ENCODE peak calls at places on chromosomes 3 and 15, in nine cellular contexts. E, Y, M, G, K, B, Q, U and N are unnamed samples.

GRCh38 chr15:51132384-51133139 is 37.9 kb upstream of the TNFAIP8L3 start:
- DNase-seq in E (no peak), B (peak; percentile 14), K (no peak), M (peak; percentile 6), Q (no peak), G (no peak), Y (peak; percentile 43), U (peak; percentile 61), N (peak; percentile 59)

GRCh38 chr3:28267984-28268849 is 26.8 kb downstream of the CMC1 start:
- DNase-seq in K (no peak), U (no peak), Y (no peak), M (no peak), Q (no peak), B (no peak), G (no peak), E (no peak), N (no peak)

GRCh38 chr3:177357352-177358084 is 160.2 kb upstream of the TBL1XR1 start:
- DNase-seq in Q (peak; percentile 18), B (no peak), E (no peak), Y (no peak), G (no peak), K (no peak), M (peak; percentile 56), U (peak; percentile 37), N (peak; percentile 32)

GRCh38 chr15:52567886-52568568 is 803 bp downstream of the ARPP19 start:
- DNase-seq in Y (peak; percentile 29), M (peak; percentile 22), K (peak; percentile 44), U (no peak), Q (no peak), E (no peak), G (no peak), B (peak; percentile 28), N (no peak)

GRCh38 chr3:61768284-61769012 is 207.1 kb downstream of the PTPRG start:
- DNase-seq in E (no peak), G (no peak), M (no peak), U (no peak), B (no peak), Q (no peak), Y (no peak), K (no peak), N (no peak)

GRCh38 chr3:115325539-115325938 is 178.5 kb upstream of the ZBTB20 start:
- DNase-seq in Y (no peak), K (no peak), G (no peak), U (peak; percentile 78), M (no peak), B (no peak), Q (no peak), E (no peak), N (peak; percentile 23)

GRCh38 chr3:160968731-160969130 is 136.4 kb downstream of the B3GALNT1 start:
- DNase-seq in E (no peak), Q (no peak), U (no peak), K (peak; percentile 87), G (no peak), M (no peak), Y (no peak), B (no peak), N (no peak)

GRCh38 chr3:24388159-24388558 is 106.5 kb downstream of the THRB start:
- DNase-seq in K (no peak), G (no peak), B (no peak), U (no peak), Y (no peak), Q (no peak), M (no peak), E (no peak), N (no peak)

GRCh38 chr15:96323250-96324162 is 7.0 kb upstream of the NR2F2 start:
- DNase-seq in U (peak; percentile 86), B (no peak), K (no peak), M (no peak), G (no peak), E (no peak), Y (no peak), Q (no peak), N (no peak)

GRCh38 chr15:71197620-71198019 is 82.3 kb downstream of the THSD4 start:
- DNase-seq in M (no peak), E (no peak), K (no peak), Y (no peak), B (no peak), U (no peak), Q (no peak), G (no peak), N (no peak)

GRCh38 chr3:48084170-48084569 is 68.0 kb upstream of the MAP4 start:
- DNase-seq in U (no peak), E (no peak), Y (no peak), K (no peak), G (no peak), Q (no peak), B (no peak), M (no peak), N (no peak)

GRCh38 chr3:136891934-136892855 is 30.2 kb downstream of the NCK1 start:
- DNase-seq in Q (no peak), G (no peak), B (no peak), E (no peak), Y (no peak), U (no peak), M (no peak), K (no peak), N (no peak)

GRCh38 chr3:171704002-171704401 is 106.3 kb downstream of the PLD1 start:
- DNase-seq in Y (peak; percentile 13), G (no peak), K (peak; percentile 27), B (peak; percentile 12), M (no peak), Q (no peak), E (no peak), U (peak; percentile 53), N (peak; percentile 38)

GRCh38 chr3:135997554-135998320 is 32.2 kb downstream of the PPP2R3A start:
- DNase-seq in E (no peak), K (no peak), G (no peak), Q (no peak), Y (peak; percentile 35), U (peak; percentile 41), M (no peak), B (no peak), N (no peak)

GRCh38 chr3:39808467-39809180 is 785 bp upstream of the MYRIP start:
- DNase-seq in G (no peak), Q (peak; percentile 52), E (no peak), B (no peak), Y (peak; percentile 29), K (peak; percentile 29), U (peak; percentile 88), M (peak; percentile 32), N (peak; percentile 16)

GRCh38 chr3:191065183-191065805 is 133.7 kb upstream of the OSTN start:
- DNase-seq in B (no peak), Y (no peak), U (no peak), M (no peak), K (peak; percentile 1), E (no peak), G (no peak), Q (no peak), N (no peak)

GRCh38 chr3:101635954-101636798 is 40.8 kb downstream of the ZBTB11 start:
- DNase-seq in K (peak; percentile 26), Y (peak; percentile 9), B (peak; percentile 63), G (no peak), Q (peak; percentile 9), M (peak; percentile 34), U (peak; percentile 77), E (peak; percentile 51), N (peak; percentile 70)

GRCh38 chr15:25250011-25250596 is 188.7 kb downstream of the UBE3A start:
- DNase-seq in B (no peak), Q (no peak), M (no peak), E (no peak), K (no peak), U (no peak), G (no peak), Y (no peak), N (no peak)

GRCh38 chr3:136916200-136916599 is 41.6 kb upstream of the IL20RB start:
- DNase-seq in M (no peak), K (no peak), G (no peak), B (no peak), E (no peak), Y (no peak), U (no peak), Q (no peak), N (no peak)

GRCh38 chr15:59436774-59437472 is 1.1 kb upstream of the FAM81A start:
- DNase-seq in M (peak; percentile 24), U (peak; percentile 23), Q (peak; percentile 80), B (no peak), E (no peak), G (no peak), Y (peak; percentile 35), K (peak; percentile 51), N (no peak)

GRCh38 chr3:44355634-44356033 is 17.1 kb downstream of the TCAIM start:
- DNase-seq in E (no peak), Y (no peak), Q (no peak), B (no peak), U (no peak), G (no peak), M (peak; percentile 1), K (peak; percentile 60), N (no peak)

GRCh38 chr3:53715815-53716483 is 130.3 kb downstream of the CHDH start:
- DNase-seq in M (no peak), Q (no peak), E (no peak), G (no peak), U (peak; percentile 32), Y (no peak), K (no peak), B (no peak), N (no peak)

GRCh38 chr15:66430627-66431026 is 43.9 kb downstream of the MAP2K1 start:
- DNase-seq in Q (no peak), U (no peak), K (no peak), E (no peak), Y (no peak), G (no peak), M (no peak), B (no peak), N (no peak)

GRCh38 chr15:85048430-85048829 is 66.8 kb downstream of the PDE8A start:
- DNase-seq in K (no peak), M (no peak), E (no peak), Q (no peak), U (no peak), Y (no peak), G (no peak), B (no peak), N (no peak)

GRCh38 chr3:43905157-43905556 is 214.4 kb downstream of the ABHD5 start:
- DNase-seq in U (no peak), Y (no peak), Q (no peak), M (no peak), K (no peak), G (no peak), B (no peak), E (no peak), N (no peak)

GRCh38 chr15:52790166-52790708 is at the start of gene ONECUT1:
- DNase-seq in M (peak; percentile 69), G (no peak), U (peak; percentile 91), K (peak; percentile 57), B (peak; percentile 83), Q (peak; percentile 52), E (no peak), Y (peak; percentile 44), N (peak; percentile 83)

GRCh38 chr3:195554458-195554857 is 11.3 kb upstream of the PPP1R2 start:
- DNase-seq in Y (no peak), Q (no peak), M (no peak), G (no peak), K (no peak), E (no peak), U (no peak), B (no peak), N (no peak)

GRCh38 chr3:9806688-9807589 is 3.1 kb upstream of the TTLL3 start:
- DNase-seq in E (no peak), K (peak; percentile 59), B (no peak), Y (no peak), M (no peak), Q (no peak), U (peak; percentile 64), G (no peak), N (no peak)

GRCh38 chr3:33636125-33636855 is 81.8 kb downstream of the CLASP2 start:
- DNase-seq in Q (peak; percentile 50), E (no peak), M (peak; percentile 64), U (peak; percentile 72), Y (peak; percentile 55), B (no peak), G (no peak), K (peak; percentile 38), N (peak; percentile 52)

GRCh38 chr3:60636846-60637245 is 614.4 kb downstream of the FHIT start:
- DNase-seq in E (no peak), Q (no peak), Y (no peak), U (peak; percentile 8), B (no peak), G (no peak), M (no peak), K (peak; percentile 81), N (no peak)